ENCODE peak calls at places on chromosomes 3 and 15, in seven cellular contexts. P is HT1080; N is effector CD4-positive, alpha-beta T cell; K is RWPE1; X is right cardiac atrium; J is NCI-H510A treated with DMSO at 0.1 percent for 48 hours; G is H54. O is an unnamed sample.

GRCh38 chr3:196055267-196055666 is 26.6 kb downstream of the TFRC start:
- DNase-seq in P (no peak), N (no peak), K (no peak), X (no peak), J (no peak), G (no peak), O (no peak)

GRCh38 chr3:148146947-148147346 is 550.8 kb upstream of the AGTR1 start:
- DNase-seq in P (peak; percentile 57), N (no peak), K (peak; percentile 8), X (no peak), J (no peak), G (no peak), O (no peak)

GRCh38 chr3:25495726-25496125 is 67.7 kb downstream of the RARB start:
- DNase-seq in P (no peak), N (no peak), K (no peak), X (no peak), J (no peak), G (no peak), O (no peak)

GRCh38 chr3:10023587-10024310 is 2.5 kb upstream of the FANCD2 start:
- DNase-seq in P (peak; percentile 70), N (no peak), K (peak; percentile 57), X (no peak), J (no peak), G (no peak), O (no peak)

GRCh38 chr15:33064878-33065277 is 129.6 kb downstream of the FMN1 start:
- DNase-seq in P (peak; percentile 64), N (no peak), K (no peak), X (no peak), J (no peak), G (no peak), O (no peak)

GRCh38 chr3:177611781-177612389 is 414.6 kb upstream of the TBL1XR1 start:
- DNase-seq in P (no peak), N (no peak), K (no peak), X (no peak), J (no peak), G (no peak), O (no peak)

GRCh38 chr3:152100491-152101086 is 168.1 kb upstream of the MBNL1 start:
- DNase-seq in P (no peak), N (no peak), K (no peak), X (no peak), J (no peak), G (no peak), O (no peak)

GRCh38 chr15:63933522-63933921 is 99.8 kb upstream of the HERC1 start:
- DNase-seq in P (peak; percentile 91), N (no peak), K (no peak), X (no peak), J (no peak), G (no peak), O (no peak)

GRCh38 chr3:111072016-111072891 is 638 bp downstream of the NECTIN3 start:
- DNase-seq in P (peak; percentile 34), N (peak; percentile 8), K (peak; percentile 18), X (peak; percentile 80), J (no peak), G (no peak), O (peak; percentile 21)

GRCh38 chr3:176579741-176580185 is 617.5 kb downstream of the TBL1XR1 start:
- DNase-seq in P (peak; percentile 63), N (no peak), K (no peak), X (no peak), J (no peak), G (no peak), O (no peak)